ENCODE peak calls at places on chromosome 5, in six cellular contexts. One of them, this sample, is unnamed.
A peak's percentile ranks its signal among the peaks of the same experiment; 100 is the strongest.

GRCh38 chr5:95858661-95859326 is 36.3 kb upstream of the GLRX start:
- DNase-seq in SK-N-SH: peak; percentile 93
- DNase-seq in K562: peak; percentile 88
- DNase-seq in HL-60: peak; percentile 74
- DNase-seq in HepG2: peak; percentile 90
- DNase-seq in GM12878: peak; percentile 67
- DNase-seq in this sample: peak; percentile 96

GRCh38 chr5:80220268-80220897 is 35.5 kb downstream of the SERINC5 start:
- DNase-seq in HL-60: no peak
- DNase-seq in HepG2: no peak
- DNase-seq in SK-N-SH: no peak
- DNase-seq in K562: no peak
- DNase-seq in GM12878: no peak
- DNase-seq in this sample: no peak

GRCh38 chr5:55903121-55903701 is 52.1 kb downstream of the IL31RA start:
- DNase-seq in SK-N-SH: no peak
- DNase-seq in HL-60: peak; percentile 10
- DNase-seq in GM12878: peak; percentile 70
- DNase-seq in HepG2: no peak
- DNase-seq in K562: no peak
- DNase-seq in this sample: no peak

GRCh38 chr5:80184235-80185023 is 71.4 kb downstream of the SERINC5 start:
- DNase-seq in GM12878: no peak
- DNase-seq in SK-N-SH: no peak
- DNase-seq in K562: peak; percentile 26
- DNase-seq in HepG2: peak; percentile 99
- DNase-seq in HL-60: no peak
- DNase-seq in this sample: no peak

GRCh38 chr5:178483620-178484019 is 106.6 kb downstream of the COL23A1 start:
- DNase-seq in SK-N-SH: no peak
- DNase-seq in HepG2: no peak
- DNase-seq in K562: no peak
- DNase-seq in HL-60: peak; percentile 95
- DNase-seq in GM12878: no peak
- DNase-seq in this sample: no peak

GRCh38 chr5:42301349-42301748 is 121.9 kb upstream of the GHR start:
- DNase-seq in HL-60: no peak
- DNase-seq in SK-N-SH: no peak
- DNase-seq in HepG2: no peak
- DNase-seq in GM12878: no peak
- DNase-seq in K562: no peak
- DNase-seq in this sample: no peak

GRCh38 chr5:43675357-43675756 is 72.4 kb downstream of the NNT start:
- DNase-seq in GM12878: no peak
- DNase-seq in HL-60: no peak
- DNase-seq in K562: no peak
- DNase-seq in HepG2: no peak
- DNase-seq in SK-N-SH: no peak
- DNase-seq in this sample: no peak

GRCh38 chr5:51621156-51621555 is 237.9 kb downstream of the ISL1 start:
- DNase-seq in HepG2: no peak
- DNase-seq in HL-60: no peak
- DNase-seq in GM12878: no peak
- DNase-seq in SK-N-SH: no peak
- DNase-seq in K562: no peak
- DNase-seq in this sample: no peak

GRCh38 chr5:98827161-98827560 is 53.7 kb downstream of the RGMB start:
- DNase-seq in HL-60: no peak
- DNase-seq in HepG2: peak; percentile 32
- DNase-seq in GM12878: no peak
- DNase-seq in SK-N-SH: peak; percentile 56
- DNase-seq in K562: peak; percentile 38
- DNase-seq in this sample: no peak

GRCh38 chr5:177309351-177310191 is 2.1 kb downstream of the MXD3 start:
- DNase-seq in HepG2: peak; percentile 79
- DNase-seq in HL-60: peak; percentile 74
- DNase-seq in SK-N-SH: peak; percentile 83
- DNase-seq in K562: peak; percentile 54
- DNase-seq in GM12878: no peak
- DNase-seq in this sample: peak; percentile 90

GRCh38 chr5:152405145-152405544 is at the start of gene NMUR2:
- DNase-seq in GM12878: no peak
- DNase-seq in HepG2: no peak
- DNase-seq in K562: no peak
- DNase-seq in HL-60: no peak
- DNase-seq in SK-N-SH: peak; percentile 54
- DNase-seq in this sample: peak; percentile 31

GRCh38 chr5:76099286-76099702 is 16.1 kb downstream of the SV2C start:
- DNase-seq in HepG2: no peak
- DNase-seq in HL-60: peak; percentile 35
- DNase-seq in SK-N-SH: no peak
- DNase-seq in K562: no peak
- DNase-seq in GM12878: peak; percentile 43
- DNase-seq in this sample: no peak

GRCh38 chr5:149853019-149853648 is 91.5 kb downstream of the PDE6A start:
- DNase-seq in GM12878: no peak
- DNase-seq in HepG2: peak; percentile 58
- DNase-seq in K562: peak; percentile 68
- DNase-seq in SK-N-SH: peak; percentile 73
- DNase-seq in HL-60: peak; percentile 60
- DNase-seq in this sample: peak; percentile 81

GRCh38 chr5:164500856-164501255 is 995.4 kb downstream of the MAT2B start:
- DNase-seq in HL-60: no peak
- DNase-seq in SK-N-SH: no peak
- DNase-seq in HepG2: no peak
- DNase-seq in GM12878: no peak
- DNase-seq in K562: no peak
- DNase-seq in this sample: no peak

GRCh38 chr5:80246995-80247729 is 8.7 kb downstream of the SERINC5 start:
- DNase-seq in HepG2: peak; percentile 73
- DNase-seq in K562: peak; percentile 59
- DNase-seq in SK-N-SH: peak; percentile 48
- DNase-seq in GM12878: peak; percentile 44
- DNase-seq in HL-60: no peak
- DNase-seq in this sample: no peak

GRCh38 chr5:168260353-168261211 is 30.9 kb upstream of the WWC1 start:
- DNase-seq in HL-60: no peak
- DNase-seq in SK-N-SH: no peak
- DNase-seq in GM12878: no peak
- DNase-seq in HepG2: no peak
- DNase-seq in K562: no peak
- DNase-seq in this sample: no peak

GRCh38 chr5:29387384-29387783 is 1806.1 kb upstream of the CDH6 start:
- DNase-seq in K562: no peak
- DNase-seq in HL-60: no peak
- DNase-seq in HepG2: no peak
- DNase-seq in GM12878: no peak
- DNase-seq in SK-N-SH: no peak
- DNase-seq in this sample: no peak

GRCh38 chr5:68562308-68562707 is 346.8 kb downstream of the PIK3R1 start:
- DNase-seq in SK-N-SH: peak; percentile 26
- DNase-seq in K562: no peak
- DNase-seq in HepG2: no peak
- DNase-seq in HL-60: no peak
- DNase-seq in GM12878: no peak
- DNase-seq in this sample: no peak

GRCh38 chr5:91180506-91180905 is 202.6 kb downstream of the ARRDC3 start:
- DNase-seq in GM12878: no peak
- DNase-seq in HepG2: no peak
- DNase-seq in HL-60: no peak
- DNase-seq in K562: no peak
- DNase-seq in SK-N-SH: no peak
- DNase-seq in this sample: no peak

GRCh38 chr5:91182763-91183162 is 200.4 kb downstream of the ARRDC3 start:
- DNase-seq in HepG2: no peak
- DNase-seq in SK-N-SH: no peak
- DNase-seq in K562: no peak
- DNase-seq in GM12878: no peak
- DNase-seq in HL-60: peak; percentile 70
- DNase-seq in this sample: peak; percentile 43

GRCh38 chr5:91186101-91186500 is 197.0 kb downstream of the ARRDC3 start:
- DNase-seq in SK-N-SH: no peak
- DNase-seq in GM12878: no peak
- DNase-seq in HL-60: no peak
- DNase-seq in HepG2: no peak
- DNase-seq in K562: no peak
- DNase-seq in this sample: no peak

GRCh38 chr5:91187032-91187431 is 196.1 kb downstream of the ARRDC3 start:
- DNase-seq in K562: no peak
- DNase-seq in HepG2: no peak
- DNase-seq in HL-60: no peak
- DNase-seq in SK-N-SH: no peak
- DNase-seq in GM12878: no peak
- DNase-seq in this sample: no peak

DNA sequence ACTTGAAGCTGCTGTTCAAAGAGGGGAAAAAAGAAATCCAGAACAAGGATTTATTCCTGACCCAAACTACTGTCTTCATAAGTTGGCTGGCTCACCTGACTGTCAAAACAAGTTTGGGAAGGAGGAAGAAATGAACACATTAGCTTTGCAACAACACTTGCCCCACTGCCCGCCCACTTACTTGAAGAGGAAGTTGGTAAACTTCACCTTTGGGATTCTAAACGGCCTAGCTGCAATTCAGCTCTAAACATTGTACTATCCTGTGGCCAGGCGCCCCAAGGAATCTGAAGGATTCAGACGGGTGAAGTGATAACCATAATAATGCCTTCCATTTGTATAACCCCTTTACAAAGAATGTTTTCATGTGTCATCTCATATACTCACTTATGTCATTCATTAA is 199.4 kb downstream of the ARRDC3 start:
- DNase-seq in GM12878: no peak
- DNase-seq in HL-60: peak; percentile 69
- DNase-seq in SK-N-SH: no peak
- DNase-seq in HepG2: no peak
- DNase-seq in K562: no peak
- DNase-seq in this sample: peak; percentile 9
- TF ChIP-seq GABPA in GM12878: no peak
- TF ChIP-seq GABPA in HL-60: no peak
- TF ChIP-seq GABPA in SK-N-SH: no peak
- TF ChIP-seq GABPA in HepG2: no peak
- TF ChIP-seq GABPA in K562: no peak
- TF ChIP-seq GABPA in this sample: no peak

GRCh38 chr5:83721878-83722779 is 1.5 kb upstream of the HAPLN1 start:
- DNase-seq in HL-60: peak; percentile 42
- DNase-seq in HepG2: peak; percentile 20
- DNase-seq in SK-N-SH: peak; percentile 85
- DNase-seq in K562: no peak
- DNase-seq in GM12878: no peak
- DNase-seq in this sample: peak; percentile 53
- TF ChIP-seq GABPA in HL-60: no peak
- TF ChIP-seq GABPA in HepG2: no peak
- TF ChIP-seq GABPA in SK-N-SH: no peak
- TF ChIP-seq GABPA in K562: no peak
- TF ChIP-seq GABPA in GM12878: no peak
- TF ChIP-seq GABPA in this sample: no peak

GRCh38 chr5:115181757-115182156 is 12.0 kb upstream of the TRIM36 start:
- DNase-seq in HL-60: no peak
- DNase-seq in GM12878: no peak
- DNase-seq in K562: no peak
- DNase-seq in SK-N-SH: no peak
- DNase-seq in HepG2: no peak
- DNase-seq in this sample: no peak

GRCh38 chr5:115184780-115185179 is 15.1 kb upstream of the TRIM36 start:
- DNase-seq in K562: no peak
- DNase-seq in GM12878: no peak
- DNase-seq in SK-N-SH: no peak
- DNase-seq in HepG2: no peak
- DNase-seq in HL-60: no peak
- DNase-seq in this sample: no peak

GRCh38 chr5:115179959-115180709 is 10.4 kb upstream of the TRIM36 start:
- DNase-seq in K562: no peak
- DNase-seq in SK-N-SH: peak; percentile 94
- DNase-seq in GM12878: no peak
- DNase-seq in HepG2: no peak
- DNase-seq in HL-60: peak; percentile 6
- DNase-seq in this sample: no peak

DNA sequence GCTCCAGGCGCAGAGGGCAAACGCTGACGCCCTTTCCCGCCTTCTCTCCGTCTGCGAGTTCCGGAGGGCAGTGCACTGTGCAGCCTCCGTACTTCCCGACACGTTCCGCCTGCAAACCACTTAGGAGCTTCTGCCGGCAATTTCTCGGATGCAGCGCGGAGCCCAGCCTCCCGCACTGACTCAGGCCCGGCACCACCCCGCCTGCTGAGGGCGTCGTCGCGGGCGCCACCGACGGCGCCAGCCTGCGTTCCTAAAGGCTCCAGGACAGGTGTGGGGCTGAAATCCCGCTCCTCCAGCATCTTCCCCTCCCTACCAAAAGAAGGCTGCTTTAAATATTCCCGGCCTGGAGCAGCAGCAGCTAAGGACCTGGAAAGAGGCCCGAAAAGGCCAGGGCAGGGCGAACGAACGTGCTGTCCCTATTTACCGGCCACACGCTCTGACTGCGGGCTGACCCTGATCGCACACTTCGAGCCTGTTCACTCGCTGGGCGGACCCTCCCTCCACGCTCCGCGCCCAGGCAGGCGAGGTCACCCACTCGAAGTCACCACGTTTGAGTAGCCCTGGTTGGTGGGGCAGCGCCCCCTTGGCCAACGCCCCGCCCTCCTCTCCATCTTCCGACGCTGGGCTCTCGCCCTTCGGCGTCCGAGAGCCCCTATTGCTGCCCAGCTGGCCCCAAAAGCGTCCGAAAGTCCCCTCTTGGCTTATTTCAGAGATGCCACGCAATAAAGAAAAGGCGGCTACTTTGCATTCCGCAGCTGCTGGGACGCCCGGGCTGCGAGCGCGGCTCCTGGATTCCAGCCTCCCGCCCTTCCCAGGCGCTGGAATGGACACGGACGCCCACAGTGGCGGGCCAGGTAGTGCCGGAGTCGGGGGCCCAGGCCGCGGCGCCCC is 9.6 kb upstream of the TRIM36 start:
- DNase-seq in HL-60: no peak
- DNase-seq in SK-N-SH: peak; percentile 85
- DNase-seq in GM12878: no peak
- DNase-seq in K562: no peak
- DNase-seq in HepG2: no peak
- DNase-seq in this sample: no peak
- TF ChIP-seq GABPA in HL-60: no peak
- TF ChIP-seq GABPA in SK-N-SH: no peak
- TF ChIP-seq GABPA in GM12878: no peak
- TF ChIP-seq GABPA in K562: no peak
- TF ChIP-seq GABPA in HepG2: no peak
- TF ChIP-seq GABPA in this sample: no peak

DNA sequence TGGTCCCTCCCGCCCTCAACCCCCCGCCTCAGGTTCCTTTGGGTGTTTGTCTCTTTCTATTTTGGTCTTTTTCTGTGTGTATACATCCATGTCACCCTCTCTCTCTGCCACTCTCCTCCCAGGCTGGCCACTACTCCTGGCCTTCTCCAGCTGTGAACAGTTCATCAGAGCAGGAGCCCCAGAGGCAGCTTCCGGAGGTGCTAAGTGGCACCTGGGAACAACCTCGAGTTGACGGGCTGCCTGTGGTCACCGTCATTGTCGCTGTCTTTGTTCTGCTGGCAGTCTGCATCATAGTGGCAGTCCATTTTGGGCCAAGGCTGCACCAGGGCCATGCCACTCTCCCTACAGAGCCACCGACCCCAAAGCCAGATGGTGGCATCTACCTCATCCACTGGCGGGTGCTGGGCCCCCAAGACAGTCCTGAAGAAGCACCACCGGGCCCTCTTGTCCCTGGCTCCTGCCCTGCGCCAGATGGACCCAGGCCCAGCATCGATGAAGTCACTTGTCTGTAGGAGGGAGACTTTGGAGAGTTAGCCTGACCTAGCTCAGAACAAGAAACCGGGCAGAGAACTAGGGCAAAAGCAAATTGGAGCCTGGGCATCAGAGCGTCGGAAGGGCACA is 1.7 kb downstream of the SMIM33 start:
- DNase-seq in GM12878: no peak
- DNase-seq in HepG2: no peak
- DNase-seq in SK-N-SH: no peak
- DNase-seq in K562: peak; percentile 3
- DNase-seq in HL-60: no peak
- DNase-seq in this sample: no peak
- TF ChIP-seq GABPA in GM12878: no peak
- TF ChIP-seq GABPA in HepG2: no peak
- TF ChIP-seq GABPA in SK-N-SH: no peak
- TF ChIP-seq GABPA in K562: no peak
- TF ChIP-seq GABPA in HL-60: no peak
- TF ChIP-seq GABPA in this sample: no peak

This sample was measured in H1.